ENCODE peak calls at places on chromosome 21, in four cellular contexts. S is stomach, G is esophagus squamous epithelium, U is lower lobe of right lung. L is an unnamed sample. For H3K4me1, the result is how much of the 10 kb centered on the place peaks cover.

GRCh38 chr21:36396314-36396713 is 11.1 kb downstream of the CHAF1B start:
- DNase-seq in G (no peak), S (no peak), U (no peak), L (no peak)

GRCh38 chr21:41029573-41029972 is 138.4 kb upstream of the BACE2 start:
- DNase-seq in G (no peak), U (no peak), S (no peak), L (no peak)

GRCh38 chr21:18620421-18620820 is 216.8 kb upstream of the TMPRSS15 start:
- DNase-seq in G (no peak), S (no peak), U (no peak), L (no peak)

GRCh38 chr21:38054334-38054733 is 138.1 kb upstream of the KCNJ6 start:
- DNase-seq in U (no peak), G (no peak), S (no peak), L (no peak)

GRCh38 chr21:15730484-15731242 is 881 bp downstream of the USP25 start:
- DNase-seq in G (no peak), U (no peak), S (no peak), L (no peak)

GRCh38 chr21:27831821-27832569 is 865.1 kb upstream of the ADAMTS5 start:
- DNase-seq in U (no peak), S (no peak), G (no peak), L (no peak)

GRCh38 chr21:21076051-21076450 is 77.8 kb downstream of the NCAM2 start:
- DNase-seq in U (no peak), S (no peak), G (no peak), L (no peak)

GRCh38 chr21:34881421-34881820 is 167.7 kb downstream of the RUNX1 start:
- DNase-seq in U (no peak), G (no peak), S (no peak), L (no peak)

GRCh38 chr21:23639726-23640125 is 1967.6 kb downstream of the MRPL39 start:
- DNase-seq in U (no peak), G (no peak), S (no peak), L (no peak)

GRCh38 chr21:25409992-25410391 is 197.3 kb downstream of the MRPL39 start:
- DNase-seq in U (no peak), G (no peak), S (no peak), L (no peak)

GRCh38 chr21:37060296-37060695 is 12.6 kb downstream of the PIGP start:
- DNase-seq in S (peak), G (no peak), U (no peak), L (no peak)

GRCh38 chr21:38688068-38688467 is 117.7 kb upstream of the ETS2 start:
- DNase-seq in G (no peak), U (no peak), S (no peak), L (no peak)

GRCh38 chr21:14533555-14534400 is 12.3 kb downstream of the SAMSN1 start:
- DNase-seq in S (no peak), U (no peak), G (no peak), L (no peak)

GRCh38 chr21:26801524-26801923 is 43.7 kb downstream of the ADAMTS1 start:
- DNase-seq in U (no peak), S (no peak), G (no peak), L (no peak)

GRCh38 chr21:37921091-37921490 is 4.8 kb upstream of the KCNJ6 start:
- DNase-seq in U (no peak), G (no peak), S (no peak), L (no peak)

GRCh38 chr21:33069994-33070811 is at the start of gene OLIG1:
- DNase-seq in U (peak), S (peak), G (no peak), L (no peak)

GRCh38 chr21:26715878-26716506 is 129.2 kb downstream of the ADAMTS1 start:
- DNase-seq in U (peak), S (peak), G (no peak), L (no peak)

GRCh38 chr21:43332461-43332860 is 94.5 kb downstream of the SIK1 start:
- DNase-seq in U (no peak), G (no peak), S (no peak), L (no peak)

GRCh38 chr21:37071561-37072238 is 1.2 kb downstream of the PIGP start:
- DNase-seq in G (no peak), S (peak), U (peak), L (peak)

DNA sequence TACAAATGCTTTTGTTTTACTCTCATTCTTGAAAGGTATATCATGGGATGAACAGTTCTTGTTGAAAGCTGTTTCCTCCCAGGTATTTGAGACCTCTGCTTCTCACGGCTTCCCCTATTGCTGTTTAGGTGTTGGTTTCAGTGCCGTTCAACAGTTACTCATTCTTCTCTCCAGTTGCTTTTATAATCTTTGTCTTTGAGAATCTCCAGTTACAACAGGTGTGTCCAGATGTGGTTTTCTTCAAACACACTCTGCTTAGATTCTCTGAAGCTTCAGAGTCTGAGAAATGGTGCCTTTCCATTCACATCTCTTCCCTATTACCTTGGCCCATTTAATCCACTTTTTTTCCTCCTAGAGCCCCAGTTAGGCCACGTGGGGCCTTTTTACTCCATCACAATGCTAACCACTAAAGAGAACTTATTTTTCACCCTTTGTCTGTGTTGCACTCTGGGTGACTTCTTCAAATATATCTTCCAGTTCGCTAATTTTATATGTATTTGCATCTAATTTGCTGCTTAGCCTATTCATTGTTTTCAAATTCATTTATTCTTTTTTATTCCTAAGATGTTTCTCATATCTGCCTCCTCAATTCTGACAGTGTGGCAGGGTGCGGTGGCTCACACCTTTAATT is 46.7 kb upstream of the SLC19A1 start:
- DNase-seq in S (no peak), U (no peak), G (no peak), L (no peak)
- H3K4me1 ChIP-seq in S (under half), U (under half), G (under half), L (under half)

GRCh38 chr21:42187976-42188653 is 30.8 kb upstream of the ABCG1 start:
- DNase-seq in U (peak), S (peak), G (no peak), L (no peak)
- H3K4me1 ChIP-seq in U (under half), S (under half), G (under half), L (under half)

DNA sequence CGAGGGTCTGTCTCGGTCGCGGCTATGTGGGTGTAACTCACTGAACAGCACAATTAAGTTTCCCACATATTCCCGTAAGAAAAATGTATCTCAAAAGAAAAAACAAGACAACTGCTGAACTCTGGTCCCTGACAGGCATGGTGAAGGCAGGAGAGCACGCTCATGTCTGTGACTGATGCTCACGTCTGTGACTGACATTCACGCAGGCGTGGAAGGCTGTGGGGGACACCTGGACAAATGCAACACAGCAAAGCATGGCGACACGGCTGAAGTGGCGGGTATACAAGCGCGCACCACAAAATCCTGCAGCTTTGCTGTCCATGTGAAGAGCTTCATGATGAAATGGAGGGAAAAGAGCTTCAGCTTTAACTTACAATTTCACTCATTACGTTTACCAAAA is 6.0 kb downstream of the PTTG1IP start:
- DNase-seq in S (no peak), U (no peak), G (no peak), L (peak)
- H3K4me1 ChIP-seq in S (half or more), U (half or more), G (under half), L (under half)

DNA sequence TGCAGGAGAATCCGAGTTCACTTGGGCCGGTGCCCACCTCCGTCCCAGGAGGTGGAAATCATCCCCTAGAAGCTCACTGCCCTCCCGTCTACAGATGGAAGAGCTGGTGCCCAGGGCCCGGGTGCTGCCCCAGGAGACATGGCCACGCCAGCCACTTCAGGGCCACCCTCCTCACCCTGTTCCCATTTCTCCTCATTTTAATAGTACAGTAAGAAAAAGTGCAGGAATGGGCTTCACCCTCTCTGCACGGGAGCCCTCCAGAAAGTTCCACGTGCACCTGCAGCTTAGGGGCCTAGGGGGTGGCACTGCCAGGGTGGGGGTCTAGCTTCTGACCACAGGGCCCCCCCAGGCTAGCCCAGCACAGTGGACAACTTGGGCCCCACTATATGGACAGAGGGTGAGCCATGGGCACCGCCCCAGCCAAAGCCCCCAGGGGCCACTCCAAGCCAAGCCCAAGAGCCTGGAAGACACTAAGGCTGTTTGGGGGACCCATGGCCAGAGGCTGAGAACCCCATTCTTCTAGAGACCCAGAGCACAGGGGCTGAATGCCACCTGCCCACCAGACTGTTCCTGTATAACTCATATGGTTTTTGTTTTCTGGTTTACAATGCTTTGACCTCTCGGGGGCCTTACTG is 3.4 kb upstream of the FTCD start:
- DNase-seq in G (no peak), S (peak), U (no peak), L (no peak)
- H3K4me1 ChIP-seq in G (under half), S (under half), U (under half), L (under half)

GRCh38 chr21:45354970-45355369 is 50.0 kb upstream of the COL18A1 start:
- DNase-seq in U (no peak), G (no peak), S (no peak), L (no peak)
- H3K4me1 ChIP-seq in U (under half), G (under half), S (under half), L (under half)